ENCODE peak calls at places on chromosomes 16 and 17, in six cellular contexts. C is trophoblast cell, Y is H9, E is IMR-90, J is H1, I is mesenchymal stem cell. W is an unnamed sample.
A peak's percentile ranks its signal among the peaks of the same experiment; 100 is the strongest.

GRCh38 chr16:31243734-31244670 is 15.8 kb upstream of the ITGAM start:
- DNase-seq in C (no peak), Y (no peak), E (no peak), J (no peak), I (no peak), W (no peak)

GRCh38 chr16:85191341-85191965 is 79.2 kb upstream of the CIBAR2 start:
- DNase-seq in C (no peak), Y (no peak), E (no peak), J (no peak), I (no peak), W (no peak)

GRCh38 chr16:3587547-3588110 is 10.4 kb upstream of the NLRC3 start:
- DNase-seq in C (peak; percentile 54), Y (no peak), E (no peak), J (no peak), I (no peak), W (no peak)

GRCh38 chr17:75899767-75900468 is 3.2 kb upstream of the TRIM65 start:
- DNase-seq in C (no peak), Y (no peak), E (no peak), J (no peak), I (no peak), W (no peak)

GRCh38 chr16:2032285-2033056 is 5.8 kb downstream of the NHERF2 start:
- DNase-seq in C (no peak), Y (no peak), E (peak; percentile 49), J (no peak), I (peak; percentile 66), W (no peak)

GRCh38 chr16:53892155-53892554 is 188.2 kb downstream of the FTO start:
- DNase-seq in C (peak; percentile 29), Y (peak; percentile 42), E (peak; percentile 81), J (peak; percentile 61), I (peak; percentile 77), W (peak; percentile 65)

GRCh38 chr17:36495076-36495578 is 8.6 kb downstream of the ZNHIT3 start:
- DNase-seq in C (no peak), Y (no peak), E (no peak), J (no peak), I (no peak), W (peak; percentile 8)

GRCh38 chr16:66093217-66093616 is 273.3 kb upstream of the CDH5 start:
- DNase-seq in C (no peak), Y (no peak), E (peak; percentile 54), J (no peak), I (peak; percentile 18), W (no peak)

GRCh38 chr16:24773771-24774427 is 44.4 kb downstream of the TNRC6A start:
- DNase-seq in C (no peak), Y (no peak), E (no peak), J (no peak), I (no peak), W (no peak)

GRCh38 chr17:6327007-6327406 is 107.9 kb downstream of the AIPL1 start:
- DNase-seq in C (no peak), Y (peak; percentile 76), E (no peak), J (peak; percentile 63), I (no peak), W (no peak)

GRCh38 chr17:42010898-42011516 is 6.2 kb downstream of the DNAJC7 start:
- DNase-seq in C (peak; percentile 16), Y (peak; percentile 45), E (peak; percentile 22), J (no peak), I (peak; percentile 45), W (no peak)

GRCh38 chr16:1192384-1193073 is 32.5 kb downstream of the TPSG1 start:
- DNase-seq in C (no peak), Y (no peak), E (no peak), J (no peak), I (no peak), W (no peak)

GRCh38 chr16:65214196-65214595 is 92.3 kb upstream of the CDH11 start:
- DNase-seq in C (no peak), Y (no peak), E (peak; percentile 17), J (no peak), I (peak; percentile 54), W (no peak)

GRCh38 chr16:11783319-11784047 is 13.6 kb downstream of the ZC3H7A start:
- DNase-seq in C (peak; percentile 30), Y (no peak), E (peak; percentile 45), J (no peak), I (no peak), W (no peak)

GRCh38 chr17:76702941-76703637 is 7.7 kb downstream of the MXRA7 start:
- DNase-seq in C (no peak), Y (no peak), E (no peak), J (no peak), I (no peak), W (no peak)

GRCh38 chr17:2924211-2924610 is 128.0 kb downstream of the RAP1GAP2 start:
- DNase-seq in C (no peak), Y (no peak), E (peak; percentile 65), J (no peak), I (no peak), W (no peak)

GRCh38 chr16:4682616-4683254 is 10.6 kb upstream of the NUDT16L1 start:
- DNase-seq in C (no peak), Y (peak; percentile 87), E (peak; percentile 18), J (peak; percentile 90), I (peak; percentile 33), W (no peak)

GRCh38 chr17:61570118-61570517 is 20.9 kb downstream of the NACA2 start:
- DNase-seq in C (no peak), Y (no peak), E (peak; percentile 13), J (no peak), I (peak; percentile 33), W (no peak)

GRCh38 chr17:74292495-74292894 is 18.5 kb downstream of the DNAI2 start:
- DNase-seq in C (no peak), Y (no peak), E (no peak), J (no peak), I (no peak), W (no peak)

GRCh38 chr16:78235168-78235800 is 135.8 kb downstream of the WWOX start:
- DNase-seq in C (peak; percentile 52), Y (peak; percentile 85), E (peak; percentile 57), J (peak; percentile 91), I (peak; percentile 68), W (peak; percentile 58)

GRCh38 chr16:65510850-65511249 is 389.0 kb upstream of the CDH11 start:
- DNase-seq in C (no peak), Y (no peak), E (peak; percentile 64), J (no peak), I (peak; percentile 93), W (no peak)

GRCh38 chr17:81277938-81278693 is 17.0 kb downstream of the SLC38A10 start:
- DNase-seq in C (no peak), Y (no peak), E (peak; percentile 69), J (no peak), I (no peak), W (no peak)

GRCh38 chr16:89710709-89711564 is 9.4 kb upstream of the SPATA2L start:
- DNase-seq in C (no peak), Y (peak; percentile 60), E (no peak), J (no peak), I (no peak), W (no peak)

GRCh38 chr16:68607443-68607842 is 37.7 kb upstream of the CDH3 start:
- DNase-seq in C (peak; percentile 3), Y (no peak), E (no peak), J (no peak), I (no peak), W (no peak)

GRCh38 chr16:68605746-68606145 is 39.4 kb upstream of the CDH3 start:
- DNase-seq in C (no peak), Y (no peak), E (no peak), J (no peak), I (no peak), W (no peak)

GRCh38 chr16:68612996-68613395 is 32.1 kb upstream of the CDH3 start:
- DNase-seq in C (no peak), Y (no peak), E (no peak), J (no peak), I (no peak), W (no peak)

GRCh38 chr16:68608330-68608729 is 36.8 kb upstream of the CDH3 start:
- DNase-seq in C (no peak), Y (no peak), E (no peak), J (no peak), I (no peak), W (no peak)
- H4K91ac ChIP-seq in C (no peak overlapping the region), Y (no peak overlapping the region), E (no peak overlapping the region), J (no peak overlapping the region), I (no peak overlapping the region), W (no peak overlapping the region)

GRCh38 chr16:30002614-30003346 is 6.7 kb downstream of the INO80E start:
- DNase-seq in C (no peak), Y (no peak), E (no peak), J (no peak), I (no peak), W (no peak)

GRCh38 chr16:30005341-30006094 is 5.3 kb downstream of the DOC2A start:
- DNase-seq in C (peak; percentile 39), Y (no peak), E (peak; percentile 31), J (no peak), I (peak; percentile 49), W (no peak)

GRCh38 chr16:30003670-30004423 is 7.0 kb downstream of the DOC2A start:
- DNase-seq in C (no peak), Y (no peak), E (no peak), J (no peak), I (no peak), W (no peak)

GRCh38 chr16:30004811-30005242 is 6.0 kb downstream of the DOC2A start:
- DNase-seq in C (no peak), Y (no peak), E (no peak), J (no peak), I (no peak), W (no peak)

GRCh38 chr16:30004424-30004776 is 6.4 kb downstream of the DOC2A start:
- DNase-seq in C (no peak), Y (no peak), E (no peak), J (no peak), I (no peak), W (no peak)
- H4K91ac ChIP-seq in C (no peak overlapping the region), Y (no peak overlapping the region), E (no peak overlapping the region), J (no peak overlapping the region), I (no peak overlapping the region), W (no peak overlapping the region)

GRCh38 chr17:9173386-9173983 is 152.2 kb downstream of the NTN1 start:
- DNase-seq in C (no peak), Y (no peak), E (no peak), J (no peak), I (no peak), W (no peak)
- H4K91ac ChIP-seq in C (no peak overlapping the region), Y (no peak overlapping the region), E (no peak overlapping the region), J (no peak overlapping the region), I (no peak overlapping the region), W (no peak overlapping the region)

DNA sequence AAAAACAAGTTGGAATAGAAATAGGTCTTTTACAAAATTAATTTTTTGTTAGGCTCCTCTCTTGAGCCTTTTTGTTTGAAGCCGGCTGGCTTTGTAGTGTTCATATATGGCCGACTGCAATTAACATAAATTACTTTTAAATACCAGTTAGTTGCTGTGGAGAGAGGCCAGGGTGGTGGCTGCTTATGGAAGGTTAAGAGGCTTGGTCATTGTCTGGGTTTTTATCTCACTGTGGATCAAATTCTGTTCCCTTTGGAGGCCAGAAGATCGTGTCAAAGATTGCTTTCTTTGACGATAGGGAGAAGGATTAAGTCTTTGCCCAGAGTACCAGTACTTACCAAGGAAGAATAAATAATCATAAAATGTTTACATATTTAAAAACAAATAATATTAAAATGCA is 39.9 kb downstream of the MSI2 start:
- DNase-seq in C (peak; percentile 57), Y (no peak), E (no peak), J (no peak), I (peak; percentile 45), W (no peak)
- H4K91ac ChIP-seq in C (no peak overlapping the region), Y (no peak overlapping the region), E (no peak overlapping the region), J (no peak overlapping the region), I (no peak overlapping the region), W (no peak overlapping the region)

GRCh38 chr17:33667052-33667509 is 374.0 kb upstream of the ASIC2 start:
- DNase-seq in C (peak; percentile 8), Y (no peak), E (no peak), J (no peak), I (no peak), W (no peak)
- H4K91ac ChIP-seq in C (no peak overlapping the region), Y (no peak overlapping the region), E (no peak overlapping the region), J (no peak overlapping the region), I (no peak overlapping the region), W (no peak overlapping the region)

GRCh38 chr17:16108858-16109257 is 106.5 kb downstream of the NCOR1 start:
- DNase-seq in C (no peak), Y (no peak), E (no peak), J (no peak), I (no peak), W (no peak)
- H4K91ac ChIP-seq in C (no peak overlapping the region), Y (no peak overlapping the region), E (no peak overlapping the region), J (no peak overlapping the region), I (no peak overlapping the region), W (no peak overlapping the region)

W was measured in neuronal stem cell.